ENCODE peak calls at places on chromosomes 12 and 14, in ten cellular contexts. R is GM04504; T is pons; M is HS-5; I is PC-3; C is stimulated activated CD4-positive, alpha-beta T cell treated with anti-CD3 and anti-CD28 coated beads, Interleukin-12 subunit alpha, Interleukin-12 subunit beta, amount 100 ng/mL, for 4 hours; S is head of caudate nucleus; X is endothelial cell; O is T-helper 2 cell; A is astrocyte of the spinal cord. L is an unnamed sample.

GRCh38 chr14:68977741-68978549 is 1.2 kb downstream of the ACTN1 start:
- DNase-seq in M (peak), A (peak), X (peak), I (peak), O (peak), S (no peak), R (peak), T (no peak), C (peak), L (peak)

GRCh38 chr12:123475256-123475703 is 17.3 kb downstream of the SNRNP35 start:
- DNase-seq in R (no peak), X (no peak), T (no peak), C (no peak), A (no peak), O (no peak), I (no peak), M (no peak), S (no peak), L (no peak)

GRCh38 chr12:119052001-119052400 is 70.7 kb downstream of the SRRM4 start:
- DNase-seq in I (no peak), A (no peak), T (no peak), M (no peak), S (no peak), X (no peak), C (no peak), R (no peak), O (no peak), L (no peak)

GRCh38 chr12:10559241-10559640 is 53.6 kb downstream of the EIF2S3B start:
- DNase-seq in C (no peak), X (no peak), R (no peak), A (no peak), O (peak), I (no peak), T (no peak), S (no peak), M (no peak), L (no peak)

GRCh38 chr12:57340104-57340503 is 89.1 kb upstream of the STAC3 start:
- DNase-seq in R (peak), T (peak), M (no peak), S (peak), O (no peak), C (no peak), A (peak), I (no peak), X (no peak), L (peak)

GRCh38 chr12:54442071-54442470 is 23.0 kb upstream of the ITGA5 start:
- DNase-seq in O (no peak), R (no peak), X (no peak), A (peak), I (no peak), C (no peak), T (no peak), M (no peak), S (no peak), L (no peak)

GRCh38 chr12:96425973-96426372 is 25.7 kb upstream of the CDK17 start:
- DNase-seq in S (no peak), T (no peak), M (no peak), X (no peak), A (peak), O (no peak), R (no peak), C (no peak), I (peak), L (no peak)

GRCh38 chr14:91369628-91370445 is 47.8 kb downstream of the CCDC88C start:
- DNase-seq in M (no peak), C (peak), R (no peak), T (peak), I (peak), A (no peak), S (no peak), X (no peak), O (no peak), L (no peak)

GRCh38 chr12:49296034-49296835 is 1.3 kb downstream of the PRPH start:
- DNase-seq in R (no peak), S (no peak), X (peak), M (no peak), I (peak), C (peak), T (no peak), A (no peak), O (peak), L (no peak)

GRCh38 chr12:122866379-122866778 is 29.5 kb downstream of the VPS37B start:
- DNase-seq in A (no peak), S (peak), X (no peak), O (no peak), I (no peak), M (no peak), T (no peak), R (no peak), C (no peak), L (no peak)

GRCh38 chr12:103924761-103925641 is 5.2 kb upstream of the HSP90B1 start:
- DNase-seq in C (peak), A (peak), R (peak), M (peak), X (no peak), O (no peak), T (no peak), S (no peak), I (peak), L (peak)

GRCh38 chr12:53208877-53209463 is 1.9 kb upstream of the ITGB7 start:
- DNase-seq in M (no peak), S (no peak), A (no peak), O (no peak), T (no peak), I (no peak), C (no peak), X (no peak), R (no peak), L (no peak)

GRCh38 chr14:22070119-22070982 is 396.7 kb upstream of the OR4E1 start:
- DNase-seq in A (no peak), T (no peak), S (no peak), R (no peak), I (no peak), C (peak), O (peak), X (peak), M (no peak), L (no peak)

GRCh38 chr12:388547-389137 is 478 bp downstream of the KDM5A start:
- DNase-seq in M (no peak), X (peak), R (no peak), I (peak), T (peak), S (no peak), O (peak), A (peak), C (peak), L (peak)

GRCh38 chr14:55624913-55625312 is 44.9 kb downstream of the KTN1 start:
- DNase-seq in I (no peak), S (no peak), T (no peak), M (no peak), A (no peak), X (no peak), R (no peak), O (no peak), C (no peak), L (no peak)

GRCh38 chr12:129115558-129115957 is 262.3 kb downstream of the GLT1D1 start:
- DNase-seq in T (no peak), A (no peak), S (no peak), C (no peak), I (no peak), R (no peak), O (no peak), M (no peak), X (no peak), L (no peak)

GRCh38 chr12:95322335-95322734 is 104.7 kb downstream of the VEZT start:
- DNase-seq in C (no peak), M (peak), O (no peak), T (no peak), R (peak), A (peak), S (no peak), I (no peak), X (no peak), L (no peak)

GRCh38 chr12:132825089-132825488 is 3.6 kb downstream of the GOLGA3 start:
- DNase-seq in X (no peak), R (no peak), I (no peak), M (no peak), S (no peak), C (no peak), T (no peak), O (no peak), A (no peak), L (no peak)

GRCh38 chr12:13041224-13041623 is 3.0 kb upstream of the FAM234B start:
- DNase-seq in X (no peak), M (no peak), R (no peak), S (no peak), I (no peak), A (no peak), O (no peak), C (no peak), T (no peak), L (no peak)

GRCh38 chr12:25155031-25155576 is 39.9 kb downstream of the DNAI7 start:
- DNase-seq in O (peak), T (no peak), R (no peak), M (peak), C (no peak), S (no peak), I (peak), X (no peak), A (peak), L (peak)

GRCh38 chr12:132513070-132513398 is 23.1 kb downstream of the FBRSL1 start:
- DNase-seq in O (no peak), M (no peak), S (no peak), T (no peak), A (peak), R (no peak), X (no peak), C (no peak), I (no peak), L (no peak)

GRCh38 chr12:57896437-57897201 is 44.7 kb upstream of the ATP23 start:
- DNase-seq in T (peak), S (peak), X (peak), O (no peak), M (no peak), I (no peak), R (no peak), A (peak), C (no peak), L (peak)

GRCh38 chr14:70780396-70781075 is 28.8 kb downstream of the MAP3K9 start:
- DNase-seq in M (no peak), R (no peak), I (no peak), O (no peak), A (no peak), T (peak), X (no peak), S (no peak), C (no peak), L (no peak)

GRCh38 chr14:32134448-32135070 is 57.5 kb downstream of the ARHGAP5 start:
- DNase-seq in I (peak), C (no peak), X (no peak), R (peak), M (no peak), O (no peak), T (no peak), A (peak), S (no peak), L (no peak)

GRCh38 chr14:75185251-75186040 is 9.0 kb upstream of the TMED10 start:
- DNase-seq in C (no peak), O (no peak), R (no peak), S (no peak), X (no peak), A (no peak), M (no peak), T (no peak), I (no peak), L (no peak)

GRCh38 chr12:126404293-126404851 is 1339.1 kb downstream of the AACS start:
- DNase-seq in C (no peak), T (no peak), X (no peak), S (no peak), M (peak), O (no peak), A (no peak), R (no peak), I (peak), L (no peak)

GRCh38 chr14:105883066-105884005 is 357.0 kb downstream of the TMEM121 start:
- DNase-seq in S (peak), O (no peak), C (no peak), X (no peak), A (no peak), I (no peak), T (no peak), M (no peak), R (no peak), L (no peak)

GRCh38 chr12:75670175-75670574 is 158.8 kb upstream of the KRR1 start:
- DNase-seq in X (no peak), A (no peak), S (no peak), M (no peak), C (no peak), O (no peak), R (no peak), T (no peak), I (no peak), L (no peak)

GRCh38 chr14:64963611-64964010 is 8.5 kb downstream of the RAB15 start:
- DNase-seq in M (no peak), S (no peak), R (no peak), C (no peak), T (no peak), X (no peak), I (no peak), A (no peak), O (no peak), L (no peak)

GRCh38 chr12:131383741-131384543 is 326.9 kb upstream of the SFSWAP start:
- DNase-seq in T (no peak), M (no peak), O (no peak), C (no peak), X (no peak), I (no peak), R (no peak), S (no peak), A (no peak), L (no peak)

GRCh38 chr14:35429951-35430350 is 25.4 kb upstream of the NFKBIA start:
- DNase-seq in S (no peak), I (no peak), O (no peak), C (no peak), R (no peak), M (no peak), T (no peak), X (no peak), A (no peak), L (no peak)

GRCh38 chr12:121064116-121064515 is 25.1 kb upstream of the OASL start:
- DNase-seq in A (no peak), M (no peak), I (no peak), C (no peak), X (no peak), S (no peak), T (no peak), R (no peak), O (no peak), L (no peak)

GRCh38 chr14:85475113-85475512 is 54.8 kb upstream of the FLRT2 start:
- DNase-seq in T (no peak), O (no peak), I (no peak), A (no peak), S (no peak), X (no peak), R (peak), M (no peak), C (no peak), L (no peak)

L was measured in foreskin melanocyte.